ENCODE peak calls at places on chromosomes 4 and X, in eight cellular contexts. Y is AG10803, Q is lung, D is omental fat pad, Z is mammary epithelial cell, N is stomach, K is mesothelial cell of epicardium, J is WERI-Rb-1. P is an unnamed sample.

GRCh38 chrX:133859860-133860259 is 125.5 kb downstream of the GPC3 start:
- DNase-seq in Y (peak), Q (no peak), D (no peak), Z (peak), N (no peak), K (no peak), J (no peak), P (no peak)

GRCh38 chr4:182554736-182555135 is 311.5 kb downstream of the TENM3 start:
- DNase-seq in Y (peak), Q (no peak), D (no peak), Z (no peak), N (no peak), K (no peak), J (no peak), P (no peak)

GRCh38 chrX:74419861-74420193 is 1.5 kb upstream of the SLC16A2 start:
- DNase-seq in Y (no peak), Q (no peak), D (no peak), Z (peak), N (no peak), K (no peak), J (peak), P (no peak)

GRCh38 chrX:37815366-37815765 is 32.0 kb downstream of the DYNLT3 start:
- DNase-seq in Y (no peak), Q (no peak), D (no peak), Z (no peak), N (no peak), K (no peak), J (no peak), P (no peak)

GRCh38 chrX:1416965-1417760 is 25.2 kb upstream of the SLC25A6 start:
- DNase-seq in Y (no peak), Q (no peak), D (no peak), Z (no peak), N (no peak), K (no peak), J (no peak), P (no peak)

GRCh38 chr4:65559270-65559669 is 111.0 kb downstream of the EPHA5 start:
- DNase-seq in Y (no peak), Q (no peak), D (no peak), Z (no peak), N (no peak), K (no peak), J (no peak), P (no peak)

GRCh38 chrX:149513713-149514427 is 8.8 kb upstream of the IDS start:
- DNase-seq in Y (peak), Q (no peak), D (no peak), Z (no peak), N (no peak), K (no peak), J (no peak), P (no peak)

GRCh38 chr4:184588893-184589292 is 60.4 kb downstream of the CASP3 start:
- DNase-seq in Y (peak), Q (no peak), D (no peak), Z (no peak), N (no peak), K (no peak), J (no peak), P (no peak)

GRCh38 chr4:140237616-140238352 is 83.8 kb upstream of the MAML3 start:
- DNase-seq in Y (peak), Q (peak), D (no peak), Z (no peak), N (peak), K (no peak), J (peak), P (no peak)

GRCh38 chr4:56330691-56331090 is 56.6 kb downstream of the AASDH start:
- DNase-seq in Y (no peak), Q (no peak), D (no peak), Z (no peak), N (no peak), K (no peak), J (no peak), P (no peak)

GRCh38 chrX:37958493-37959211 is 47.7 kb upstream of the SYTL5 start:
- DNase-seq in Y (peak), Q (no peak), D (no peak), Z (no peak), N (no peak), K (no peak), J (no peak), P (no peak)

GRCh38 chrX:71514367-71515038 is 18.4 kb upstream of the OGT start:
- DNase-seq in Y (no peak), Q (no peak), D (no peak), Z (no peak), N (no peak), K (no peak), J (peak), P (peak)

GRCh38 chr4:168817418-168817817 is 192.6 kb downstream of the CBR4 start:
- DNase-seq in Y (no peak), Q (no peak), D (no peak), Z (no peak), N (no peak), K (no peak), J (no peak), P (no peak)

GRCh38 chr4:7904108-7904516 is 35.5 kb downstream of the AFAP1 start:
- DNase-seq in Y (peak), Q (no peak), D (no peak), Z (no peak), N (no peak), K (no peak), J (no peak), P (no peak)

GRCh38 chrX:152638443-152638904 is 779 bp downstream of the GABRQ start:
- DNase-seq in Y (no peak), Q (no peak), D (no peak), Z (no peak), N (no peak), K (no peak), J (no peak), P (no peak)

GRCh38 chr4:99857302-99857701 is 36.9 kb downstream of the LAMTOR3 start:
- DNase-seq in Y (no peak), Q (no peak), D (no peak), Z (no peak), N (no peak), K (no peak), J (no peak), P (no peak)

GRCh38 chr4:41940834-41941233 is 5.6 kb downstream of the TMEM33 start:
- DNase-seq in Y (no peak), Q (no peak), D (no peak), Z (no peak), N (no peak), K (no peak), J (no peak), P (no peak)

GRCh38 chr4:102169345-102169744 is 175.9 kb downstream of the SLC39A8 start:
- DNase-seq in Y (peak), Q (no peak), D (no peak), Z (no peak), N (no peak), K (no peak), J (peak), P (no peak)

GRCh38 chr4:144649646-144650045 is 3.7 kb downstream of the HHIP start:
- DNase-seq in Y (no peak), Q (no peak), D (no peak), Z (no peak), N (no peak), K (no peak), J (no peak), P (no peak)

GRCh38 chr4:76279462-76279861 is 27.1 kb upstream of the STBD1 start:
- DNase-seq in Y (no peak), Q (no peak), D (no peak), Z (no peak), N (no peak), K (no peak), J (no peak), P (no peak)
- TF ChIP-seq CTCF in Y (no peak), Q (no peak), D (no peak), Z (no peak), N (no peak), K (no peak), J (no peak), P (no peak)

DNA sequence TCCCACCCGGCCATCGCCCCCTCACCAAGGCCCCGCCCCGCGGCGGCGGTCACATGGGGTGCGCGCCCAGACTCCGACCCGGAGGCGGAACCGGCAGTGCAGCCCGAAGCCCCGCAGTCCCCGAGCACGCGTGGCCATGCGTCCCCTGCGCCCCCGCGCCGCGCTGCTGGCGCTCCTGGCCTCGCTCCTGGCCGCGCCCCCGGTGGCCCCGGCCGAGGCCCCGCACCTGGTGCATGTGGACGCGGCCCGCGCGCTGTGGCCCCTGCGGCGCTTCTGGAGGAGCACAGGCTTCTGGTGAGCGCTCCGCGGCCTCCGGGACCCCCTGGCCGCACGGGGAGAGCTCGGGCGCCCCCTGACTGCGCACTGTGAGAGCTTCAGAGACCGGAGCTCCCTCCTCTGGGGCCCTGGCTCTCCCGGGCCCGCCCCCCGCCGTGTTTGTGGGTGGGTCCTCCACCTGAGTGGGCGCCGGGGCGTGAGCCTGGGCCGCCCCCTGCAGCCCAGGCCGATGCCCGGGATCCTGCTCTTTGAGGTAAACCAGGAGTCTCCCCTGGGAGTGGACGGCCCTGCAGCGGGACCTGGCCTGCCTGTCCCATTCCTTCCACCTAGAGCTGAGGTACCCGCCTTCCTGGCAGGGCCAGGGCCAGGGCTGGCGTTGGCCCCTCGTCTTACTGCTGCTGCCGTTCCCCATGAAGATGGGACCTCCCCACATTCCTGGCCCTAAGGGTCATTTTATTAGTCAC is at the start of gene IDUA:
- DNase-seq in Y (peak), Q (peak), D (no peak), Z (peak), N (peak), K (peak), J (peak), P (peak)
- TF ChIP-seq CTCF in Y (peak), Q (peak), D (no peak), Z (peak), N (no peak), K (peak), J (peak), P (peak)

GRCh38 chrX:46759645-46759974 is 692 bp upstream of the SLC9A7 start:
- DNase-seq in Y (peak), Q (no peak), D (no peak), Z (no peak), N (no peak), K (no peak), J (peak), P (no peak)
- TF ChIP-seq CTCF in Y (no peak), Q (no peak), D (no peak), Z (no peak), N (no peak), K (peak), J (no peak), P (no peak)

DNA sequence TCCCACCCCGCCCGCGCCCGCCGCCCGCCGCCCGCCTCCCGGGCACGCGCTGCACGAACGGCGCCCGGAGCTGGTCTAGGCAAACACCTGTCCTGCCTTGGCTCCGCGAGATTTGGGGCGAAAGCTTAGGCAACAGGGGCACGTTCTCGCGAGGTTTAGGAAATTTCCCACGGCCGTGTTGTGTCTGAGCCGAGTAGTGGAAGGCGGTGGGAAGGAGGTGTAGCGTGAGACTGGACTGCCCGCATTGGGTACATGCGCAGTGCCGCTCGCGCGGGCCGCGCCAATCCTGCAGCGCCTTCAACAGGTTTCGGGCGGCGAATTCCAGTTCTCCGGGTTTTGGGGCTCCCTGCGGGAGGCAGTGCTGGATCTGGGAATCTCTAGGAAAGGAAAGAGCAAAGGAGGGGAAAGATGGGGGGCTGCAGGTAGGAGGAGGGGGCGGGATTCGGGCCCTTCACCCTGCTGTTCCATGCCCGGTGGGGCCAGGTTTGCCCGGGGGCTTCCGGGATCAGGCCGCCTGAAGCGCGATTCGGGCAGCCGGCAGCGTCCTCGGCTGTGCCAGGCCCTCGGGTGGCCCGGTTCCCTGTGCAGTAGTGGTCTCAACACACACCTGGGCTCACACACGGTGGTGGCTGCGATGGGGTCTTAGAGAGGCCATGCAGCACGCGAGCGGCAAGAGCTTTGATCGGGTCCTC is 1.2 kb upstream of the RBPJ start:
- DNase-seq in Y (peak), Q (peak), D (peak), Z (peak), N (peak), K (peak), J (peak), P (peak)
- TF ChIP-seq CTCF in Y (no peak), Q (no peak), D (no peak), Z (no peak), N (no peak), K (no peak), J (peak), P (peak)

GRCh38 chrX:107849747-107850478 is 24.2 kb downstream of the MID2 start:
- DNase-seq in Y (peak), Q (no peak), D (no peak), Z (peak), N (no peak), K (no peak), J (no peak), P (no peak)
- TF ChIP-seq CTCF in Y (peak), Q (no peak), D (no peak), Z (peak), N (no peak), K (no peak), J (no peak), P (no peak)

GRCh38 chr4:123093247-123093646 is 170.8 kb upstream of the NUDT6 start:
- DNase-seq in Y (no peak), Q (no peak), D (no peak), Z (no peak), N (no peak), K (no peak), J (no peak), P (no peak)
- TF ChIP-seq CTCF in Y (no peak), Q (no peak), D (no peak), Z (no peak), N (no peak), K (no peak), J (peak), P (no peak)

GRCh38 chr4:107935246-107935645 is 3.9 kb downstream of the CYP2U1 start:
- DNase-seq in Y (peak), Q (no peak), D (no peak), Z (no peak), N (no peak), K (no peak), J (no peak), P (no peak)

GRCh38 chr4:107937040-107937439 is 5.7 kb downstream of the CYP2U1 start:
- DNase-seq in Y (no peak), Q (no peak), D (no peak), Z (no peak), N (no peak), K (no peak), J (no peak), P (peak)

GRCh38 chr4:107930821-107931774 is at the start of gene CYP2U1:
- DNase-seq in Y (peak), Q (peak), D (no peak), Z (peak), N (peak), K (peak), J (peak), P (peak)

GRCh38 chr4:107931775-107932321 is 499 bp downstream of the CYP2U1 start:
- DNase-seq in Y (no peak), Q (no peak), D (no peak), Z (no peak), N (no peak), K (no peak), J (no peak), P (no peak)
- TF ChIP-seq CTCF in Y (no peak), Q (no peak), D (no peak), Z (no peak), N (no peak), K (no peak), J (no peak), P (no peak)

P was measured in GM10248.